ENCODE peak calls at places on chromosome 19, in nine cellular contexts. K is RWPE2, I is fibroblast of mammary gland, W is mucosa of descending colon, X is breast epithelium, O is cardiac fibroblast, L is right atrium auricular region, E is tibial nerve, G is adrenal gland. U is an unnamed sample.

GRCh38 chr19:47765522-47766358 is 12.8 kb upstream of the SELENOW start:
- DNase-seq in O (peak), K (no peak), E (peak), I (peak), W (no peak), X (peak), L (peak), G (no peak), U (no peak)

GRCh38 chr19:38209671-38210457 is 14.2 kb downstream of the DPF1 start:
- DNase-seq in X (no peak), O (peak), I (peak), E (peak), L (peak), G (peak), W (peak), K (no peak), U (no peak)

GRCh38 chr19:9883231-9883758 is 48.2 kb downstream of the PIN1 start:
- DNase-seq in I (no peak), L (no peak), X (no peak), W (no peak), E (no peak), O (no peak), K (no peak), G (no peak), U (no peak)

GRCh38 chr19:55519461-55520311 is 17.2 kb downstream of the SBK2 start:
- DNase-seq in O (peak), K (no peak), L (no peak), E (no peak), I (peak), X (no peak), G (no peak), W (no peak), U (peak)

GRCh38 chr19:3852614-3853254 is 16.1 kb downstream of the ZFR2 start:
- DNase-seq in I (peak), W (no peak), L (no peak), X (no peak), K (no peak), G (no peak), O (peak), E (no peak), U (no peak)

GRCh38 chr19:21749090-21749489 is 18.3 kb downstream of the ZNF100 start:
- DNase-seq in I (peak), K (no peak), G (no peak), E (no peak), L (no peak), O (peak), X (no peak), W (no peak), U (peak)

GRCh38 chr19:54186934-54187381 is 2.4 kb downstream of the MBOAT7 start:
- DNase-seq in I (no peak), L (no peak), E (no peak), K (no peak), G (peak), W (peak), O (no peak), X (no peak), U (no peak)

GRCh38 chr19:48554385-48555091 is 2.6 kb downstream of the SULT2B1 start:
- DNase-seq in G (no peak), L (no peak), K (peak), X (no peak), O (no peak), I (no peak), E (no peak), W (no peak), U (no peak)

GRCh38 chr19:16497837-16498236 is 1.6 kb downstream of the C19orf44 start:
- DNase-seq in G (no peak), W (no peak), I (no peak), L (no peak), K (no peak), O (no peak), E (no peak), X (no peak), U (no peak)

GRCh38 chr19:35509861-35510625 is 3.4 kb downstream of the DMKN start:
- DNase-seq in O (peak), L (peak), W (peak), G (peak), E (peak), K (peak), X (peak), I (peak), U (no peak)

GRCh38 chr19:33660426-33661160 is 38.8 kb downstream of the CHST8 start:
- DNase-seq in G (no peak), O (no peak), L (peak), I (no peak), E (no peak), W (no peak), K (no peak), X (no peak), U (no peak)

GRCh38 chr19:44640518-44640917 is 3.2 kb upstream of the PVR start:
- DNase-seq in K (no peak), I (peak), G (no peak), X (no peak), W (no peak), E (no peak), L (no peak), O (peak), U (no peak)

GRCh38 chr19:44875666-44876418 is 15.2 kb upstream of the TOMM40 start:
- DNase-seq in I (peak), O (no peak), K (no peak), W (no peak), E (no peak), G (no peak), X (no peak), L (no peak), U (no peak)

GRCh38 chr19:10260141-10260584 is 8.1 kb downstream of the MRPL4 start:
- DNase-seq in I (no peak), L (no peak), W (no peak), O (no peak), G (no peak), X (no peak), K (peak), E (no peak), U (no peak)

GRCh38 chr19:55091126-55091910 is 15.6 kb downstream of the EPS8L1 start:
- DNase-seq in X (no peak), E (no peak), G (no peak), W (peak), L (no peak), K (peak), O (no peak), I (no peak), U (no peak)

GRCh38 chr19:48815870-48816501 is 5.2 kb upstream of the BCAT2 start:
- DNase-seq in I (no peak), X (no peak), O (no peak), L (no peak), E (no peak), K (no peak), W (no peak), G (peak), U (no peak)

GRCh38 chr19:10093295-10094186 is 7.4 kb downstream of the SHFL start:
- DNase-seq in E (no peak), G (no peak), W (no peak), I (peak), X (no peak), L (no peak), K (no peak), O (no peak), U (no peak)

GRCh38 chr19:20926796-20927195 is 3.7 kb downstream of the ZNF85 start:
- DNase-seq in E (no peak), X (no peak), O (no peak), K (no peak), I (peak), L (no peak), W (no peak), G (no peak), U (no peak)

GRCh38 chr19:3683405-3683865 is 16.8 kb downstream of the PIP5K1C start:
- DNase-seq in X (no peak), W (no peak), L (no peak), G (no peak), O (peak), I (peak), K (peak), E (no peak), U (no peak)

GRCh38 chr19:48833977-48834376 is 2.3 kb downstream of the HSD17B14 start:
- DNase-seq in X (no peak), K (no peak), I (no peak), O (no peak), L (no peak), E (no peak), W (no peak), G (no peak), U (no peak)

GRCh38 chr19:3775374-3775711 is 3.3 kb upstream of the RAX2 start:
- DNase-seq in O (no peak), W (no peak), E (no peak), L (no peak), X (no peak), I (no peak), K (no peak), G (no peak), U (no peak)

GRCh38 chr19:58274771-58275199 is 4.0 kb upstream of the ZNF8 start:
- DNase-seq in X (no peak), L (no peak), G (no peak), W (no peak), I (peak), O (no peak), K (no peak), E (no peak), U (peak)

GRCh38 chr19:38073806-38074685 is 150.0 kb downstream of the DPF1 start:
- DNase-seq in K (no peak), I (no peak), X (no peak), L (no peak), O (no peak), E (no peak), W (no peak), G (no peak), U (no peak)

GRCh38 chr19:4067396-4068057 is 828 bp upstream of the ZBTB7A start:
- DNase-seq in G (no peak), L (no peak), I (no peak), O (no peak), K (no peak), X (no peak), E (no peak), W (peak), U (no peak)

GRCh38 chr19:16425993-16426392 is 45.8 kb downstream of the EPS15L1 start:
- DNase-seq in O (no peak), K (no peak), X (no peak), G (no peak), L (no peak), I (no peak), W (no peak), E (no peak), U (no peak)

GRCh38 chr19:46077815-46078167 is 37.0 kb upstream of the IGFL4 start:
- DNase-seq in W (no peak), L (no peak), G (no peak), E (no peak), X (no peak), K (no peak), I (no peak), O (no peak), U (no peak)

DNA sequence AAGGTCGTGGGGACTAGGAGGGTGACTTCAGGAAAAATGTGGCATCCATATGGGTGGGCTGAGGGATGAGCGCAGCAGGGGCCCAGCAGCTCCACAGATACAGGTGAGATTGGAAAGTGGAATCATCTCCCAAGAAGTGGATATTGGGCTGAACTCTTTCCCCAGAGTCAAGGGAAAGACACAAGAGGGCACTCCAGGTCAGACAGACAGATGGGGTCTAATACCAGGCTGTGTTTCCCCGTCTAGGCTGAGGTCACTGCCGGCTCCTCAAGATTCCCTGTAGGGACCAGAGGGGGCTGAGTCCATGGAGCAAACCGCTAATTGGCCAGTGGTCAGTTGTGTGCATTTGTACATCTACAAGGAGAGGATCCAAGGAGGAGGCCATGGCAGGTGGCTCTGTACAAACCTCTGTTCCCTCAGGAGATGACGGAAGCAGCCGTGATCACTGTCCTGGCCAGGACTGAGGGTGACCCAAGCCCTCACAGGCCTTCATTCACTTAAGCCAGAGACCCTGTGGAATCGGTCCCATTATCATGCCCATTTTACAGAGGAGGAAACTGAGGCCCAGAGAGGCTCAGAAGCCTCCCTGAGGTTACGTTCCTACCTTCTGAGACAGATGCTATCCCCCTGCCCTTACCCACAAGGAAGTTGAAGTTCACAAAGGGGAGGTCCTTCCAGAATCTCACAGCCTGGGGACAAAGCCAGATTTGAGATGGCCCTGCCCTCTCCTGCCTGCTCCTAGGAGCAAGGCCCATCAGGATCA is 14.9 kb upstream of the IGLON5 start:
- DNase-seq in I (no peak), E (no peak), K (no peak), W (no peak), G (no peak), O (no peak), L (no peak), X (no peak), U (no peak)
- TF ChIP-seq CTCF in I (peak), E (no peak), K (no peak), W (no peak), G (no peak), O (no peak), L (no peak), X (no peak), U (no peak)

DNA sequence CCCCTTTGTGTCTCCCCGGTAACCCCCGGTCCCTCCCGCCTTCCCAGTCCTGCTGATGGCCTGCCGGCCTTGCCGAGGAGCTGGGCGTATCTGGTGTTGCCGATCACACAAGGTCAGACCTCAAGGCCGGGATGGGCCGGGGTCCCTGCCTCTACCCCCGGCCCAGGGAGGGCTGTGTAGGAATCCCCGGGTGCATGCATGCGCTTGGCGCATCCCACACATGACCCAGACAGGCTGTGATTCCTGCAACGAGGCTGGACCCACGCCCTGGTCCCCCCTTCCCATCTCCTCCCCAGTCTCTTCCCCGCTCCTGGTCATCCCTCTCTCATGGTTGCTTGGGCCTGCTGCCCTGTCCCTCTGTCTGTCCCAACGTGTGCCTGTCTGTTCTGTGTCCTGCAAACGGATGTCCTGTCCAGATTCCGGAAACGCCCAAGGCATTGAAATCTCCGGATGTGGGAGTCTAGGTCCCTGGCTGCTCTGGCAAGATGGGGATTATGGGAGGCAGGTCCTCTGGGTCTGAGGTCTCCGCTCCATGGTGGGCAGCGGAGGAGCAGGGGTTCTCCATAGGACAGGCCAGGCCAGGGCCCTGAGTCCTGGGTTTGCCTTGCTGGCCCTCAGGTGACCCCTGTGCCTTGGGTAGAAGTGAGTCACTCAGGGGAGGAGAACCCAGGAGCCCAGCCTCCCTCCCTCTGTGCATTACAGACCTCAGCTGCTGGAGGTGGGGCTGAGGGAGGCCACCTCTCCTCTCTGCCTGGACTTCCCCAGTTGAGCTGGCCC is 1.6 kb downstream of the PKN1 start:
- DNase-seq in L (peak), X (no peak), E (no peak), K (no peak), G (peak), I (peak), W (peak), O (peak), U (peak)
- H3K4me3 ChIP-seq in L (peak), X (peak), E (peak), K (no peak), G (peak), I (peak), W (no peak), O (peak), U (peak)

DNA sequence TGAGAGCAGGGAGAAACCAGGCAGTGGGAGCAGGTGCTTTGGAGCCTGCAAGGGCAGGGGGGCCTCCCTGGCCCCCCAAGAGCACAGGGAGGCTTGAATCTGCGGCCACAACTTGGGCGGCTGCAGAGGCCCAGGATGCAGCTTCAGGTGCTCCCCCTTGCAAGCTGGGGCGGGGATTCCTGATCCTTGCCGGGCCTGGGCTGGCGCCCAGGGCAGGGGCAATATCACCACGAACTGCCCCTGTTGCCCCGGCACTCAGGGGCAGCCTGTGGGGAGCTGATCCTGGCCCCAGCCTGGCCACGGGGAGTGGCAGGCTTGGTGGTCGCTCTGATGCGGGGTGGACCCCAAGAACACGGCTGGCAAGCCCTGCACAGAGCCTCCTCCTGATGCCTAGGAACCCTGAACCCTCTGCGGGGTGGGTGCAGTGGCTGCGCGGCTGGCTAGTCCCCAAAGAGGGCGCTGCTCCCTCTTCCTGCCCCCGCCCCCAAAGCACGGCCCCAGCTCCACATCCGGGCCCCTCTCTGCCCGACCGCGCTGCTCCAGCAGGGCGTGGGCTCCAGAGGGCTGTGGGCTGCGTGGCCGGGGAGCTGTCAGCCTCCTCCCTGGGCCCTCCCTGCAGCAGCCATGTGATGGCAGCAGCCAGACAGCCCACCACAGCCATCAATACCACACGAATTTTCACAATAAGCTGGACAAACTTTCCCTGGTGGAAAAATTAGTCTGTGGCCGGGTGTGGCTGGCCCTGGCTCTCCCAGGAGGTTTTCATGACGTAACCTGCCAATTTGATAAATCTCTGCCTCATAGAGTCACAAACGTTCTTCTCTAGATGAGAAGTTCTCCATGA is 21.0 kb downstream of the TNFSF9 start:
- DNase-seq in L (no peak), E (no peak), K (no peak), W (peak), O (no peak), G (no peak), X (no peak), I (peak), U (no peak)
- TF ChIP-seq CTCF in L (peak), E (no peak), K (no peak), W (no peak), O (peak), G (no peak), X (no peak), I (no peak), U (no peak)

GRCh38 chr19:40267601-40267997 is 17.5 kb downstream of the AKT2 start:
- DNase-seq in G (no peak), L (no peak), E (no peak), I (no peak), O (no peak), K (no peak), X (no peak), W (no peak), U (no peak)

GRCh38 chr19:40266912-40267600 is 18.1 kb downstream of the AKT2 start:
- DNase-seq in X (no peak), G (no peak), I (no peak), W (no peak), L (no peak), K (no peak), E (no peak), O (no peak), U (no peak)

GRCh38 chr19:40265055-40265762 is 19.9 kb downstream of the AKT2 start:
- DNase-seq in I (no peak), K (no peak), G (no peak), O (no peak), L (no peak), W (no peak), X (no peak), E (no peak), U (no peak)

GRCh38 chr19:40265763-40266099 is 19.4 kb downstream of the AKT2 start:
- DNase-seq in X (no peak), L (no peak), I (no peak), K (no peak), O (no peak), W (no peak), E (no peak), G (no peak), U (no peak)

DNA sequence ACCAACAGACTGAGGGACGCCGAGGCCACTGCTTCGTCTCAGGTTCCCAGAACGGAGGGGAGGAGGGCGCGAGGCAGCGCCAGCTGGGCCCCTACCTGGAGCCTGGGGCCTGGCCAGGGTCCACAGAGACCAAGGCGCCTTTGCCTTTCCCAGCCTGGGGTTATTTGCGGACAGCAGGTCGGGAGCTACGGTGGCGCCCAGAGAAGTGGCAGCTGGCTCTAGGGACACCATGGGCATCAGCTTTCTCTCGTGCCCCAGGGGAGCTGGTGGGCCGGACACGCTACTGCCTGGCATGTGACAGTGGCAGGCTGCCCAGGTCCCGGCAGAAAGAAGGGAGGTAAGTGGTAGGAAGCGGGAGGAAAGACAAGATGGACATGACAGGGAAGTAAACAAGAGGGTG is 19.0 kb downstream of the AKT2 start:
- DNase-seq in E (no peak), G (no peak), W (no peak), L (no peak), K (no peak), I (no peak), X (no peak), O (no peak), U (no peak)
- H3K4me3 ChIP-seq in E (no peak), G (no peak), W (no peak), L (no peak), K (no peak), I (no peak), X (no peak), O (no peak), U (no peak)

U was measured in AG09309.